ENCODE peak calls at places on chromosomes 11 and 22, in seven cellular contexts. X, Q, J, S, P, U and T are unnamed samples.

GRCh38 chr22:23106906-23107367 is 34.9 kb downstream of the RSPH14 start:
- DNase-seq in X (no peak), Q (no peak), J (no peak), S (no peak), P (no peak), U (no peak), T (no peak)

GRCh38 chr11:68153742-68154141 is 32.6 kb upstream of the CHKA start:
- DNase-seq in X (no peak), Q (no peak), J (no peak), S (no peak), P (no peak), U (no peak), T (no peak)

GRCh38 chr11:118180300-118180703 is 3.9 kb upstream of the SCN2B start:
- DNase-seq in X (no peak), Q (no peak), J (peak; percentile 84), S (no peak), P (no peak), U (no peak), T (no peak)

GRCh38 chr11:102929966-102930365 is 25.6 kb downstream of the MMP13 start:
- DNase-seq in X (no peak), Q (no peak), J (no peak), S (no peak), P (no peak), U (no peak), T (no peak)

GRCh38 chr11:11981840-11982239 is 26.6 kb downstream of the DKK3 start:
- DNase-seq in X (no peak), Q (no peak), J (no peak), S (no peak), P (no peak), U (no peak), T (no peak)

GRCh38 chr11:35968386-35969088 is 24.7 kb downstream of the LDLRAD3 start:
- DNase-seq in X (no peak), Q (no peak), J (no peak), S (no peak), P (no peak), U (no peak), T (no peak)

GRCh38 chr11:111388431-111388830 is 9.4 kb upstream of the POU2AF1 start:
- DNase-seq in X (no peak), Q (no peak), J (no peak), S (no peak), P (no peak), U (no peak), T (no peak)

GRCh38 chr11:95081010-95081409 is 8.6 kb upstream of the ENDOD1 start:
- DNase-seq in X (no peak), Q (no peak), J (no peak), S (no peak), P (no peak), U (no peak), T (no peak)

GRCh38 chr22:31719850-31720471 is 30.0 kb downstream of the PRR14L start:
- DNase-seq in X (no peak), Q (no peak), J (no peak), S (no peak), P (no peak), U (no peak), T (no peak)

GRCh38 chr11:119094816-119095065 is 6.9 kb downstream of the DPAGT1 start:
- DNase-seq in X (peak; percentile 49), Q (peak; percentile 40), J (peak; percentile 72), S (peak; percentile 77), P (peak; percentile 76), U (no peak), T (peak; percentile 75)

GRCh38 chr11:59782080-59782479 is 26.9 kb downstream of the STX3 start:
- DNase-seq in X (no peak), Q (no peak), J (no peak), S (no peak), P (no peak), U (no peak), T (no peak)

GRCh38 chr11:112058103-112058502 is 15.7 kb downstream of the PIH1D2 start:
- DNase-seq in X (no peak), Q (no peak), J (no peak), S (no peak), P (no peak), U (no peak), T (no peak)

GRCh38 chr22:38706101-38706884 is 549 bp downstream of the GTPBP1 start:
- DNase-seq in X (peak; percentile 20), Q (no peak), J (peak; percentile 48), S (no peak), P (no peak), U (peak; percentile 27), T (no peak)

GRCh38 chr11:10539339-10539738 is 1.6 kb downstream of the RNF141 start:
- DNase-seq in X (no peak), Q (no peak), J (no peak), S (no peak), P (no peak), U (no peak), T (no peak)

GRCh38 chr11:100918551-100919500 is 210.8 kb downstream of the PGR start:
- DNase-seq in X (no peak), Q (no peak), J (no peak), S (peak; percentile 64), P (no peak), U (no peak), T (no peak)

GRCh38 chr11:80167766-80168165 is 726.9 kb upstream of the TENM4 start:
- DNase-seq in X (no peak), Q (no peak), J (no peak), S (no peak), P (no peak), U (no peak), T (no peak)

GRCh38 chr22:28006271-28006670 is 87.2 kb upstream of the PITPNB start:
- DNase-seq in X (no peak), Q (no peak), J (no peak), S (no peak), P (no peak), U (no peak), T (no peak)